ENCODE peak calls at places on chromosomes 11 and 22, in four cellular contexts. One of them, this sample, is unnamed.

GRCh38 chr11:111795333-111795985 is 29.3 kb upstream of the PPP2R1B start:
- DNase-seq in H1: no peak
- DNase-seq in HepG2: peak; percentile 60
- DNase-seq in K562: no peak
- DNase-seq in this sample: no peak

GRCh38 chr11:44939673-44940072 is 11.0 kb downstream of the TP53I11 start:
- DNase-seq in H1: no peak
- DNase-seq in HepG2: peak; percentile 7
- DNase-seq in K562: peak; percentile 72
- DNase-seq in this sample: no peak

GRCh38 chr11:125690006-125690405 is 9.4 kb upstream of the ACRV1 start:
- DNase-seq in H1: no peak
- DNase-seq in HepG2: no peak
- DNase-seq in K562: no peak
- DNase-seq in this sample: no peak

GRCh38 chr11:47478651-47479329 is 29.9 kb upstream of the RAPSN start:
- DNase-seq in H1: no peak
- DNase-seq in HepG2: no peak
- DNase-seq in K562: no peak
- DNase-seq in this sample: no peak

GRCh38 chr11:100716848-100717247 is 29.8 kb downstream of the ARHGAP42 start:
- DNase-seq in H1: no peak
- DNase-seq in HepG2: no peak
- DNase-seq in K562: no peak
- DNase-seq in this sample: no peak

GRCh38 chr22:17580461-17581031 is 17.2 kb downstream of the SLC25A18 start:
- DNase-seq in H1: no peak
- DNase-seq in HepG2: peak; percentile 41
- DNase-seq in K562: peak; percentile 15
- DNase-seq in this sample: no peak

GRCh38 chr11:125404811-125405481 is 91.1 kb downstream of the FEZ1 start:
- DNase-seq in H1: no peak
- DNase-seq in HepG2: peak; percentile 11
- DNase-seq in K562: peak; percentile 81
- DNase-seq in this sample: peak; percentile 21

GRCh38 chr11:133935551-133935910 is 21.2 kb downstream of the IGSF9B start:
- DNase-seq in H1: no peak
- DNase-seq in HepG2: no peak
- DNase-seq in K562: no peak
- DNase-seq in this sample: no peak

GRCh38 chr22:50242406-50242949 is 2.3 kb downstream of the TUBGCP6 start:
- DNase-seq in H1: no peak
- DNase-seq in HepG2: no peak
- DNase-seq in K562: no peak
- DNase-seq in this sample: no peak

GRCh38 chr22:43922123-43922522 is 1.5 kb upstream of the PNPLA3 start:
- DNase-seq in H1: no peak
- DNase-seq in HepG2: peak; percentile 57
- DNase-seq in K562: peak; percentile 16
- DNase-seq in this sample: no peak

GRCh38 chr11:8810331-8811301 is 100.4 kb upstream of the AKIP1 start:
- DNase-seq in H1: no peak
- DNase-seq in HepG2: peak; percentile 63
- DNase-seq in K562: peak; percentile 53
- DNase-seq in this sample: no peak

GRCh38 chr11:122333476-122333875 is 217.5 kb upstream of the BLID start:
- DNase-seq in H1: no peak
- DNase-seq in HepG2: no peak
- DNase-seq in K562: no peak
- DNase-seq in this sample: no peak

GRCh38 chr11:27619936-27620335 is 80.3 kb downstream of the BDNF start:
- DNase-seq in H1: no peak
- DNase-seq in HepG2: no peak
- DNase-seq in K562: no peak
- DNase-seq in this sample: no peak

GRCh38 chr22:22593964-22594656 is 35.0 kb upstream of the PRAME start:
- DNase-seq in H1: no peak
- DNase-seq in HepG2: peak; percentile 27
- DNase-seq in K562: peak; percentile 94
- DNase-seq in this sample: peak; percentile 48

GRCh38 chr22:37256075-37256726 is 12.1 kb upstream of the RAC2 start:
- DNase-seq in H1: no peak
- DNase-seq in HepG2: no peak
- DNase-seq in K562: no peak
- DNase-seq in this sample: no peak

GRCh38 chr11:11077898-11078297 is 220.0 kb upstream of the ZBED5 start:
- DNase-seq in H1: no peak
- DNase-seq in HepG2: no peak
- DNase-seq in K562: no peak
- DNase-seq in this sample: no peak
- TF ChIP-seq FOSL1 in H1: no peak
- TF ChIP-seq FOSL1 in HepG2: no peak
- TF ChIP-seq FOSL1 in K562: no peak
- TF ChIP-seq FOSL1 in this sample: no peak

DNA sequence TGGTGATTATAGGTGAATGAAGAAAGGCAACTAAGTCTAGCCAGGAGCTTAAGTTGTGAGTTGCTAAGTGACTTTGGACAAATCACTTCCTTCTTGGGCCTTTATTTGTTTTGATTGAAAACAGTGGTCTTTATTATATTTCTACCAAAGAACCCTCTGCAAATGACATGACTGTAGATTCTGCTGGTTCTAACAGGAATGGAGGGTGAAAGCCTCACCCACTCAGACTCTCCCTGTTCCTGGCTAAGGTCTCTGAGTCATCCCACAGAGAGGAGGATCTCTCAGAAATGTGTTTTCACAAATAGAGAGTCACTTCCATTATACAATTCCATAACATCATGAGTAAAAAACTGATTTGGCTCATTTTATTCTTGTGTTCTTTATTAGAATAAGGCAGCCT is 583.9 kb upstream of the LRRC4C start:
- DNase-seq in H1: no peak
- DNase-seq in HepG2: no peak
- DNase-seq in K562: no peak
- DNase-seq in this sample: no peak
- H3K4me1 ChIP-seq in H1: no peaks in the 10 kb centered on the region
- H3K4me1 ChIP-seq in HepG2: no peaks in the 10 kb centered on the region
- H3K4me1 ChIP-seq in K562: no peaks in the 10 kb centered on the region
- H3K4me1 ChIP-seq in this sample: no peaks in the 10 kb centered on the region

GRCh38 chr11:67273260-67273990 is 7.2 kb downstream of the GRK2 start:
- DNase-seq in H1: no peak
- DNase-seq in HepG2: no peak
- DNase-seq in K562: no peak
- DNase-seq in this sample: no peak
- TF ChIP-seq FOSL1 in H1: no peak
- TF ChIP-seq FOSL1 in HepG2: no peak
- TF ChIP-seq FOSL1 in K562: no peak
- TF ChIP-seq FOSL1 in this sample: no peak

GRCh38 chr11:130164221-130164570 is 4.6 kb downstream of the ST14 start:
- DNase-seq in H1: no peak
- DNase-seq in HepG2: no peak
- DNase-seq in K562: no peak
- DNase-seq in this sample: no peak
- H3K4me1 ChIP-seq in H1: peaks cover 11% of the 10 kb centered on the region
- H3K4me1 ChIP-seq in HepG2: peaks cover 45% of the 10 kb centered on the region
- H3K4me1 ChIP-seq in K562: peaks cover 10% of the 10 kb centered on the region
- H3K4me1 ChIP-seq in this sample: peaks cover 75% of the 10 kb centered on the region

GRCh38 chr11:68998390-68998911 is 14.6 kb downstream of the MRGPRF start:
- DNase-seq in H1: no peak
- DNase-seq in HepG2: no peak
- DNase-seq in K562: no peak
- DNase-seq in this sample: no peak
- TF ChIP-seq FOSL1 in H1: no peak
- TF ChIP-seq FOSL1 in HepG2: no peak
- TF ChIP-seq FOSL1 in K562: no peak
- TF ChIP-seq FOSL1 in this sample: no peak

GRCh38 chr11:131223198-131223975 is 147.0 kb upstream of the NTM start:
- DNase-seq in H1: no peak
- DNase-seq in HepG2: no peak
- DNase-seq in K562: no peak
- DNase-seq in this sample: no peak

GRCh38 chr11:131217313-131218297 is 152.8 kb upstream of the NTM start:
- DNase-seq in H1: no peak
- DNase-seq in HepG2: no peak
- DNase-seq in K562: no peak
- DNase-seq in this sample: no peak

GRCh38 chr11:131218542-131218941 is 151.9 kb upstream of the NTM start:
- DNase-seq in H1: no peak
- DNase-seq in HepG2: no peak
- DNase-seq in K562: no peak
- DNase-seq in this sample: no peak
- H3K4me1 ChIP-seq in H1: peaks cover 23% of the 10 kb centered on the region
- H3K4me1 ChIP-seq in HepG2: no peaks in the 10 kb centered on the region
- H3K4me1 ChIP-seq in K562: no peaks in the 10 kb centered on the region
- H3K4me1 ChIP-seq in this sample: no peaks in the 10 kb centered on the region